ENCODE peak calls at places on chromosomes 6 and 20, in eight cellular contexts. N is mammary epithelial cell, O is neural progenitor cell, U is hepatocyte, F is left ventricle myocardium inferior, P is OCI-LY7, S is transverse colon, K is ascending aorta. I is an unnamed sample. For H3K4me1, the result is how much of the 10 kb centered on the place peaks cover.

GRCh38 chr6:157226026-157226639 is 97.2 kb downstream of the TMEM242 start:
- DNase-seq in N (no peak), U (peak), F (no peak), O (no peak), P (no peak), K (peak), S (no peak), I (no peak)

GRCh38 chr20:53806683-53807401 is 213.2 kb upstream of the ZNF217 start:
- DNase-seq in F (no peak), N (no peak), K (no peak), P (no peak), S (no peak), O (no peak), U (no peak), I (no peak)

GRCh38 chr20:2759603-2760360 is 40.6 kb downstream of the CPXM1 start:
- DNase-seq in F (no peak), P (peak), U (no peak), O (no peak), N (no peak), K (peak), S (no peak), I (no peak)

GRCh38 chr6:41571066-41571780 is 25.0 kb downstream of the FOXP4 start:
- DNase-seq in N (no peak), U (no peak), F (no peak), S (no peak), K (no peak), P (no peak), O (no peak), I (no peak)

GRCh38 chr6:7042056-7042653 is 65.6 kb upstream of the RREB1 start:
- DNase-seq in S (peak), U (peak), F (no peak), N (no peak), O (no peak), P (no peak), K (peak), I (no peak)

GRCh38 chr6:151029976-151030375 is 164.5 kb downstream of the MTHFD1L start:
- DNase-seq in N (no peak), S (no peak), F (no peak), P (no peak), U (no peak), O (no peak), K (peak), I (no peak)

GRCh38 chr6:6392214-6393068 is 72.0 kb upstream of the F13A1 start:
- DNase-seq in P (peak), F (no peak), O (no peak), U (no peak), N (no peak), K (no peak), S (no peak), I (no peak)

GRCh38 chr20:45918182-45918737 is 6.3 kb upstream of the PLTP start:
- DNase-seq in P (no peak), F (peak), O (no peak), S (peak), U (peak), K (no peak), N (no peak), I (no peak)

GRCh38 chr6:106360989-106361430 is 493 bp downstream of the CRYBG1 start:
- DNase-seq in K (no peak), F (no peak), S (peak), N (peak), U (peak), O (peak), P (no peak), I (peak)

GRCh38 chr6:80214436-80215022 is 108.1 kb downstream of the BCKDHB start:
- DNase-seq in N (peak), S (peak), U (peak), K (no peak), F (peak), O (peak), P (peak), I (no peak)

GRCh38 chr6:33433001-33433559 is 13.2 kb downstream of the SYNGAP1 start:
- DNase-seq in S (no peak), N (no peak), U (no peak), O (peak), F (no peak), K (no peak), P (no peak), I (no peak)

GRCh38 chr6:39388526-39389371 is 66.2 kb upstream of the KCNK16 start:
- DNase-seq in O (no peak), F (no peak), U (no peak), N (no peak), S (no peak), P (no peak), K (no peak), I (no peak)

GRCh38 chr6:77034161-77034560 is 429.1 kb downstream of the HTR1B start:
- DNase-seq in S (no peak), F (no peak), O (peak), K (no peak), N (peak), P (no peak), U (no peak), I (peak)

GRCh38 chr6:40152196-40152595 is 217.9 kb upstream of the MOCS1 start:
- DNase-seq in K (no peak), S (no peak), P (no peak), U (no peak), O (no peak), F (no peak), N (no peak), I (no peak)

DNA sequence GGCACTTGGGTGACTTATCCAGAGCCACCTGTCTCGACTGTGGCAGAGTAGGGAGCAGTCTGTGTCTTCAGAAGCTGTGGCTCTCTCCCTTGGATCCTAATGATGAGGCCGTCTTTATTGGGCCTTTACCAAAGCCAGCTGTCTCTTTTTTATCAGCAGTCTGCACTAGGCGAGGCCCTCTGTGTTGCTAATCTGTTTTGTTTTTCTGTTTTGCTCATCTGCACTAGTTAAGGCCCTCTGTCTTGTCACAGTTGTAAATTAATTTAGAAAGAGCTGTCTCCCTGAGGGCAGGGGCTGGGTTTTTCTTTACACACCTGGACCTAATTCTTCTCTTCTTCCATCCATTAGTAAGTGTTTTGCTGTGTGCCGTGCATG is 45.0 kb downstream of the CDS2 start:
- DNase-seq in U (no peak), N (no peak), O (no peak), F (no peak), P (no peak), K (no peak), S (no peak), I (no peak)
- H3K27ac ChIP-seq in U (no peak), N (no peak), O (no peak), F (peak), P (no peak), K (peak), S (no peak), I (no peak)

GRCh38 chr20:48350291-48350988 is 477.4 kb downstream of the PREX1 start:
- DNase-seq in F (no peak), U (no peak), P (no peak), K (peak), S (no peak), O (peak), N (no peak), I (no peak)
- TF ChIP-seq CTCF in F (peak), U (peak), P (peak), K (no peak), S (no peak), O (peak), N (no peak), I (peak)

DNA sequence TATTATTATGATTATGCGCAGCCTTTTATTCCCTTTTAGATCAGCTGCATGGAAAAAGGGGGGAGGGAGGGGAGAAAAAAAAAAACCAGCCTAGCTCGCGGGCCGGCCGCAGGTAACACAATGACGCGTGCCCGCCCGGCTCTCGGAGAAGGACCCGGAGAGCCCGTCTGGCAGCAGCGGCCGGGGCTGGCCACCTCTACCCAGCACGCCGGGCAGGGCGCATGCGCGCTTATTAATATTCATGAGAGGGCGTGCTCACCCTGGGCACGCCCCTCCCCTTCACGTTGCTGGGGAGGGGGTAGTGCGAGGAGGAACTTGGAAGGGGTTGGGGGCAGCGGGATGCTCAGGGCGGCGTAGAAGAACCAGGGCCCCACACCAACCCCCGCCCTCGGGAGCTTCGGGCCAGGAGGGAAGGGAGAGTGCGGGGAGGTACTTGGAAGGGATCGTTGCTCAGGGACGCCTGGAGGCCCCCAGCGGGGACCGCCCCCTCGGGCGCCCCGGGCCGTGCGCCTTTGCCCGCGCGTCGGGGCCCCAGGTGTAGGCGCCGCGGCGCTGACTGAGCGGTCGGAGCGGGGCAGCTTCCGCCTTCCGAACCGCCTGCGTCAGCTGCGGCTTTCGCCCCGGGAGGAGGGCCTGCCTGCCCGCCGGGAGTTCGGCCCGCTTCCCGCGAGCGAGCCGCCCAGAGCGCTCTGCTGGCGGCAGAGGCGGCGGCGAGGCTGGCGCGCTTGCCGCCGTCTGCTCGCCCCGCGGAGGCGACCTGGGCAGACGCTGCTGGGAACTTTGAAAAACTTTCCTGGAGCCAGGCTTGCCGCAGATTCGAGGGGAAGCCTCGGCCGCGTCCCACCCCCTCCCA is at the start of gene JAG1:
- DNase-seq in P (peak), U (peak), S (peak), K (peak), O (peak), N (peak), F (peak), I (peak)
- H3K4me1 ChIP-seq in P (under half), U (under half), S (under half), K (under half), O (under half), N (under half), F (half or more), I (under half)

GRCh38 chr6:17907467-17908229 is 79.8 kb downstream of the KIF13A start:
- DNase-seq in S (peak), P (no peak), N (peak), F (peak), U (peak), O (no peak), K (peak), I (peak)
- H3K27ac ChIP-seq in S (peak), P (no peak), N (peak), F (peak), U (peak), O (no peak), K (peak), I (peak)

DNA sequence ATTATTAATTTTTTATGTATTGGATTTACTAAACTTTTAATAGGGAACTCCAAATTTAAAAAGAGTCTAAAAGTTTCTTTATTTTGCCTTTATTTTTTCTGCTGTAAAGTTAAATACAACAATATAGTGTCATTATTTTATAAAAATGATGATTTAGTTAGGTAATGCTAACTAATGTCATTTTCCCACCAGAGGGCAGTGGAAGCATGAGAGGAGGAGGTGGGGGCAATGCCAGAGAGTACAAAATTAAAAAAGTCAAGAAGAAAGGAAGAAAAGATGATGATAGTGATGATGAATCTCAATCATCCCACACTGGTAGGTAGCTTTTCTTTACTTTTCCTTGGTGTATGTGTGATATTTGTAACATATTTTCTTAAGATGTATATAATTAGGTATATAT is 20.2 kb upstream of the FHL5 start:
- DNase-seq in P (peak), S (no peak), K (no peak), N (no peak), F (no peak), O (peak), U (peak), I (no peak)
- TF ChIP-seq CTCF in P (peak), S (no peak), K (peak), N (peak), F (peak), O (peak), U (peak), I (peak)

I was measured in foreskin keratinocyte.